ENCODE peak calls at places on chromosome 2, in seven cellular contexts. One of them, this sample, is unnamed.

GRCh38 chr2:76759634-76760366 is 762.4 kb downstream of the LRRTM4 start:
- DNase-seq in HCEC 1CT: no peak
- DNase-seq in activated CD8-positive, alpha-beta memory T cell treated with anti-CD3 and anti-CD28 coated beads for 4 hours: no peak
- DNase-seq in NCI-H1417: no peak
- DNase-seq in iPS-NIHi11: no peak
- DNase-seq in AG09319: no peak
- DNase-seq in HT-29: no peak
- DNase-seq in this sample: no peak

GRCh38 chr2:187547353-187547979 is 6.8 kb downstream of the TFPI start:
- DNase-seq in HCEC 1CT: peak
- DNase-seq in activated CD8-positive, alpha-beta memory T cell treated with anti-CD3 and anti-CD28 coated beads for 4 hours: no peak
- DNase-seq in NCI-H1417: no peak
- DNase-seq in iPS-NIHi11: no peak
- DNase-seq in AG09319: peak
- DNase-seq in HT-29: peak
- DNase-seq in this sample: peak

GRCh38 chr2:181680055-181680936 is at the start of gene NEUROD1:
- DNase-seq in HCEC 1CT: no peak
- DNase-seq in activated CD8-positive, alpha-beta memory T cell treated with anti-CD3 and anti-CD28 coated beads for 4 hours: no peak
- DNase-seq in NCI-H1417: peak
- DNase-seq in iPS-NIHi11: peak
- DNase-seq in AG09319: no peak
- DNase-seq in HT-29: no peak
- DNase-seq in this sample: no peak

GRCh38 chr2:186032337-186032736 is 293.7 kb downstream of the FSIP2 start:
- DNase-seq in HCEC 1CT: no peak
- DNase-seq in activated CD8-positive, alpha-beta memory T cell treated with anti-CD3 and anti-CD28 coated beads for 4 hours: no peak
- DNase-seq in NCI-H1417: no peak
- DNase-seq in iPS-NIHi11: no peak
- DNase-seq in AG09319: no peak
- DNase-seq in HT-29: no peak
- DNase-seq in this sample: no peak

GRCh38 chr2:20501974-20502373 is 55.1 kb downstream of the RHOB start:
- DNase-seq in HCEC 1CT: peak
- DNase-seq in activated CD8-positive, alpha-beta memory T cell treated with anti-CD3 and anti-CD28 coated beads for 4 hours: no peak
- DNase-seq in NCI-H1417: no peak
- DNase-seq in iPS-NIHi11: no peak
- DNase-seq in AG09319: peak
- DNase-seq in HT-29: no peak
- DNase-seq in this sample: peak

GRCh38 chr2:216560695-216561370 is 62.2 kb downstream of the RPL37A start:
- DNase-seq in HCEC 1CT: no peak
- DNase-seq in activated CD8-positive, alpha-beta memory T cell treated with anti-CD3 and anti-CD28 coated beads for 4 hours: no peak
- DNase-seq in NCI-H1417: no peak
- DNase-seq in iPS-NIHi11: no peak
- DNase-seq in AG09319: no peak
- DNase-seq in HT-29: no peak
- DNase-seq in this sample: peak

GRCh38 chr2:56204556-56204955 is 20.8 kb downstream of the CCDC85A start:
- DNase-seq in HCEC 1CT: no peak
- DNase-seq in activated CD8-positive, alpha-beta memory T cell treated with anti-CD3 and anti-CD28 coated beads for 4 hours: no peak
- DNase-seq in NCI-H1417: no peak
- DNase-seq in iPS-NIHi11: no peak
- DNase-seq in AG09319: no peak
- DNase-seq in HT-29: no peak
- DNase-seq in this sample: no peak

GRCh38 chr2:68303033-68303901 is 16.5 kb downstream of the CNRIP1 start:
- DNase-seq in HCEC 1CT: no peak
- DNase-seq in activated CD8-positive, alpha-beta memory T cell treated with anti-CD3 and anti-CD28 coated beads for 4 hours: no peak
- DNase-seq in NCI-H1417: no peak
- DNase-seq in iPS-NIHi11: no peak
- DNase-seq in AG09319: no peak
- DNase-seq in HT-29: no peak
- DNase-seq in this sample: no peak

GRCh38 chr2:140539506-140539905 is 1591.3 kb downstream of the LRP1B start:
- DNase-seq in HCEC 1CT: no peak
- DNase-seq in activated CD8-positive, alpha-beta memory T cell treated with anti-CD3 and anti-CD28 coated beads for 4 hours: no peak
- DNase-seq in NCI-H1417: no peak
- DNase-seq in iPS-NIHi11: no peak
- DNase-seq in AG09319: no peak
- DNase-seq in HT-29: no peak
- DNase-seq in this sample: no peak